ENCODE peak calls at places on chromosome 16, in six cellular contexts. R, G, X, O, N and S are unnamed samples.

GRCh38 chr16:56793504-56793903 is 63.6 kb downstream of the NUP93 start:
- DNase-seq in R (peak; percentile 60), G (peak; percentile 14), X (no peak), O (peak; percentile 47), N (no peak), S (peak; percentile 43)

GRCh38 chr16:86730086-86730485 is 151.7 kb downstream of the FOXL1 start:
- DNase-seq in R (no peak), G (no peak), X (no peak), O (no peak), N (no peak), S (no peak)

GRCh38 chr16:77238593-77238992 is 39.4 kb downstream of the SYCE1L start:
- DNase-seq in R (no peak), G (no peak), X (no peak), O (no peak), N (no peak), S (no peak)

GRCh38 chr16:78925071-78925714 is 675.3 kb downstream of the MAF start:
- DNase-seq in R (no peak), G (peak; percentile 16), X (no peak), O (peak; percentile 24), N (peak; percentile 68), S (peak; percentile 58)

GRCh38 chr16:65570261-65570660 is 448.4 kb upstream of the CDH11 start:
- DNase-seq in R (no peak), G (no peak), X (no peak), O (no peak), N (no peak), S (no peak)

GRCh38 chr16:69482410-69482951 is 58.1 kb downstream of the CYB5B start:
- DNase-seq in R (peak; percentile 97), G (no peak), X (no peak), O (no peak), N (no peak), S (no peak)

GRCh38 chr16:50093607-50094570 is 28.1 kb downstream of the HEATR3 start:
- DNase-seq in R (peak; percentile 48), G (no peak), X (no peak), O (no peak), N (no peak), S (peak; percentile 21)

GRCh38 chr16:50007744-50008143 is 17.3 kb upstream of the CNEP1R1 start:
- DNase-seq in R (no peak), G (no peak), X (no peak), O (no peak), N (no peak), S (no peak)

GRCh38 chr16:53651357-53651756 is 52.3 kb downstream of the RPGRIP1L start:
- DNase-seq in R (no peak), G (no peak), X (no peak), O (no peak), N (no peak), S (no peak)

GRCh38 chr16:82605076-82605475 is 21.7 kb upstream of the CDH13 start:
- DNase-seq in R (no peak), G (no peak), X (no peak), O (no peak), N (no peak), S (no peak)

GRCh38 chr16:70736454-70737376 is 50.9 kb upstream of the MTSS2 start:
- DNase-seq in R (no peak), G (no peak), X (no peak), O (no peak), N (no peak), S (no peak)

GRCh38 chr16:22419908-22420307 is 45.5 kb upstream of the CDR2 start:
- DNase-seq in R (no peak), G (no peak), X (no peak), O (no peak), N (no peak), S (no peak)

GRCh38 chr16:87392823-87393679 is 915 bp downstream of the MAP1LC3B start:
- DNase-seq in R (peak; percentile 63), G (peak; percentile 41), X (no peak), O (no peak), N (no peak), S (peak; percentile 70)

GRCh38 chr16:1193143-1193824 is 31.8 kb downstream of the TPSG1 start:
- DNase-seq in R (no peak), G (no peak), X (no peak), O (peak; percentile 19), N (peak; percentile 67), S (peak; percentile 17)

GRCh38 chr16:78375055-78375679 is 275.7 kb downstream of the WWOX start:
- DNase-seq in R (no peak), G (no peak), X (no peak), O (no peak), N (no peak), S (no peak)

GRCh38 chr16:31713945-31714898 is 159.4 kb upstream of the ZNF267 start:
- DNase-seq in R (peak; percentile 43), G (no peak), X (no peak), O (no peak), N (peak; percentile 45), S (peak; percentile 17)

GRCh38 chr16:15396948-15397594 is 1.5 kb downstream of the MPV17L start:
- DNase-seq in R (no peak), G (no peak), X (no peak), O (peak; percentile 17), N (no peak), S (no peak)

DNA sequence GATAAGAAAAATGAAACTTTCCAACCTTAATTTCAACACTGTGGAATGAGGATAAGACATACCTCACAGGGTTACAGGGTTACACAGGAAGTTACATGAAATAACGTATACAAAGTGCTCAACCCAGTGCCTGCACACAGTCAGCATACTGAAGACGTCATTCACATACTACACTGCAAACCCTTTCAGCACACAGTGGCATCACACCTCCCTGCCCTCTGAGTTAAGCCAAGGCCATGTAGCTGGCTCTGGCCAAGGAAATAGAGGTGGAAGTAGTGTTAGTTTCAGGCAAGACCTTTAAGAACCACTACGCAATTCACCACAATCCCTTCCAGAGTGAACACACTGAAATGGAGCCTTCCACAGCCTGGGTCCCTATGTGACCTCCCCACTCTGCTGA is 46.6 kb upstream of the GSG1L start:
- DNase-seq in R (no peak), G (no peak), X (no peak), O (no peak), N (no peak), S (no peak)
- H3K4me3 ChIP-seq in R (no peak overlapping the region), G (no peak overlapping the region), X (no peak overlapping the region), O (no peak overlapping the region), N (no peak overlapping the region), S (no peak overlapping the region)

GRCh38 chr16:83992624-83993023 is 24.6 kb downstream of the NECAB2 start:
- DNase-seq in R (no peak), G (no peak), X (no peak), O (no peak), N (no peak), S (no peak)
- TF ChIP-seq MYC in R (no peak), G (no peak), X (no peak), O (no peak), N (peak; percentile 11), S (no peak)

DNA sequence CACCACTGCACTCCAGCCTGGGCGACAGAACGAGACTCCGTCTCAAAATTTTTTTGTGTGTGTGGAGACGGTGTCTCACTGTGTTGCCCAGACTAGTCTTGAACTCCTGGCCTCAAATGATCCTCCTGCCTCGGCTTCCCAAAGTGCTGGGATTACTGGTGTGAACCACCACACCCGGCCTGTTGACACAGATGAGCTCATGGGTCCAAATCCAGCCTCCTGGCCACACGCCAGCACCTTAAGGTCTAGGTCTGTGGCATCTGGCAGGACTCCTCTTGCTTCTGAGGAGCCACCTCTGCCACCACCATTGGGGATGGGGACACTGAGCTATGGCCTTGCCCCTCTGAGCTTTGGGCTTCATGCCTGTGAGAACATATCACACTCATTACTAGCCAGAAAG is 5.4 kb upstream of the CDIPT start:
- DNase-seq in R (no peak), G (no peak), X (no peak), O (no peak), N (no peak), S (no peak)
- H3K4me3 ChIP-seq in R (no peak overlapping the region), G (no peak overlapping the region), X (no peak overlapping the region), O (no peak overlapping the region), N (no peak overlapping the region), S (no peak overlapping the region)

DNA sequence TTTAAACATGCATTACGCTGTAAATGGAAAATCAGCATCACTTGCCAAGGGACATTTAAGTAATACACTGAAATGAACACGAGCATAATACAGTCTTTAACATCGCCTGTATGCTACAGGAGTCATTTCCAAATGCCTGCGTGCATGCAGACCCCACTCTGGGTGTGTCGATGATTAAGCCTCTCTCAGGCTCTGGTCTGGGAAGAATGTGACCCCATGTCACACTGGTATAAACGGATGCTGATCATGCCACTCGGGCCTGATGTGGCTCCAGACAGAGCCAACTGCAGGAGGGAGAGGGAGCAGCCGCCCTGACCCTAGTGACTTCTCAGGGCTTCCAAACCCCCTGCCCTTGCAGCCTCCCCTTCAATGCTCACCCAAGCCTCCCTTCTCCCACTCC is 10.8 kb downstream of the EMP2 start:
- DNase-seq in R (no peak), G (no peak), X (no peak), O (no peak), N (no peak), S (no peak)
- TF ChIP-seq MYC in R (no peak), G (no peak), X (no peak), O (no peak), N (no peak), S (no peak)

DNA sequence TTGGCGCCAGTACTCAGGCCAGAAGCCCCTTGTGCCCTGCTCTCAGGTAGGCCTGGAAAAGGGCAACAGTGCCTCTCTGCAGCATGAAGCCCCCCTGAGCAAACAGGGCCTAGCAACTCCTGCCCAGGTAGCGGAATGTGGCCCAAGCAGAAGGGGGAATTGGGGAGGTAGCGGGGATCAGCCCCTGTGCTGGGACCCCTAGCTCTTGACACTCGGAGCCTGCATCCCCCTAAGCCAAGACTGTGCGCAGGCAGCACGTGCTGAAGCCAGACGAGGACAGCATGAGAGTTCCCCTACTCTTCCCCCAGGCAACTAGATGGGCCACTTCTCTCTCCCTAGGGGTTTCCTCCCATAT is 823 bp upstream of the CD2BP2 start:
- DNase-seq in R (no peak), G (no peak), X (no peak), O (no peak), N (no peak), S (no peak)
- H3K4me3 ChIP-seq in R (peak overlapping the region; percentile 84), G (peak overlapping the region; percentile 70), X (peak overlapping the region; percentile 94), O (peak overlapping the region; percentile 88), N (peak overlapping the region; percentile 94), S (peak overlapping the region; percentile 77)

GRCh38 chr16:11588321-11589244 is 1.9 kb upstream of the LITAF start:
- DNase-seq in R (no peak), G (no peak), X (no peak), O (no peak), N (no peak), S (no peak)

GRCh38 chr16:11586375-11586855 is 304 bp downstream of the LITAF start:
- DNase-seq in R (no peak), G (no peak), X (no peak), O (no peak), N (no peak), S (no peak)

GRCh38 chr16:11586856-11587642 is at the start of gene LITAF:
- DNase-seq in R (no peak), G (peak; percentile 67), X (no peak), O (no peak), N (peak; percentile 75), S (peak; percentile 70)

GRCh38 chr16:11585460-11586374 is 1.0 kb downstream of the LITAF start:
- DNase-seq in R (no peak), G (no peak), X (no peak), O (peak; percentile 53), N (no peak), S (peak; percentile 54)

GRCh38 chr16:11587643-11588247 is 1.0 kb upstream of the LITAF start:
- DNase-seq in R (no peak), G (no peak), X (no peak), O (no peak), N (no peak), S (no peak)
- TF ChIP-seq MYC in R (no peak), G (no peak), X (no peak), O (no peak), N (no peak), S (no peak)